ENCODE peak calls at places on chromosome 18, in eight cellular contexts. One of them, this sample, is unnamed.
A peak's percentile ranks its signal among the peaks of the same experiment; 100 is the strongest.

GRCh38 chr18:27278131-27278530 is 93.0 kb upstream of the CHST9 start:
- DNase-seq in breast epithelium: no peak
- DNase-seq in endothelial cell: no peak
- DNase-seq in tibial artery: no peak
- DNase-seq in upper lobe of left lung: no peak
- DNase-seq in RWPE2: no peak
- DNase-seq in Panc1: no peak
- DNase-seq in CD4-positive, alpha-beta T cell: no peak
- DNase-seq in this sample: no peak

GRCh38 chr18:55764382-55764781 is 176.4 kb upstream of the TCF4 start:
- DNase-seq in breast epithelium: no peak
- DNase-seq in endothelial cell: no peak
- DNase-seq in tibial artery: no peak
- DNase-seq in upper lobe of left lung: no peak
- DNase-seq in RWPE2: no peak
- DNase-seq in Panc1: no peak
- DNase-seq in CD4-positive, alpha-beta T cell: no peak
- DNase-seq in this sample: no peak

GRCh38 chr18:63272638-63273037 is 46.9 kb downstream of the BCL2 start:
- DNase-seq in breast epithelium: no peak
- DNase-seq in endothelial cell: no peak
- DNase-seq in tibial artery: no peak
- DNase-seq in upper lobe of left lung: no peak
- DNase-seq in RWPE2: no peak
- DNase-seq in Panc1: no peak
- DNase-seq in CD4-positive, alpha-beta T cell: no peak
- DNase-seq in this sample: no peak

GRCh38 chr18:70044626-70045025 is 97.0 kb upstream of the CD226 start:
- DNase-seq in breast epithelium: no peak
- DNase-seq in endothelial cell: no peak
- DNase-seq in tibial artery: no peak
- DNase-seq in upper lobe of left lung: no peak
- DNase-seq in RWPE2: no peak
- DNase-seq in Panc1: peak; percentile 41
- DNase-seq in CD4-positive, alpha-beta T cell: no peak
- DNase-seq in this sample: no peak

GRCh38 chr18:9615973-9616559 is 1.7 kb upstream of the PPP4R1 start:
- DNase-seq in breast epithelium: no peak
- DNase-seq in endothelial cell: no peak
- DNase-seq in tibial artery: no peak
- DNase-seq in upper lobe of left lung: no peak
- DNase-seq in RWPE2: no peak
- DNase-seq in Panc1: no peak
- DNase-seq in CD4-positive, alpha-beta T cell: no peak
- DNase-seq in this sample: no peak

GRCh38 chr18:57057890-57058289 is 89.0 kb upstream of the BOD1L2 start:
- DNase-seq in breast epithelium: no peak
- DNase-seq in endothelial cell: no peak
- DNase-seq in tibial artery: no peak
- DNase-seq in upper lobe of left lung: no peak
- DNase-seq in RWPE2: no peak
- DNase-seq in Panc1: no peak
- DNase-seq in CD4-positive, alpha-beta T cell: no peak
- DNase-seq in this sample: no peak

GRCh38 chr18:36279001-36279400 is 18.5 kb upstream of the FHOD3 start:
- DNase-seq in breast epithelium: no peak
- DNase-seq in endothelial cell: no peak
- DNase-seq in tibial artery: no peak
- DNase-seq in upper lobe of left lung: no peak
- DNase-seq in RWPE2: no peak
- DNase-seq in Panc1: no peak
- DNase-seq in CD4-positive, alpha-beta T cell: no peak
- DNase-seq in this sample: no peak

GRCh38 chr18:62088146-62088545 is 98.7 kb downstream of the PIGN start:
- DNase-seq in breast epithelium: no peak
- DNase-seq in endothelial cell: no peak
- DNase-seq in tibial artery: no peak
- DNase-seq in upper lobe of left lung: no peak
- DNase-seq in RWPE2: no peak
- DNase-seq in Panc1: no peak
- DNase-seq in CD4-positive, alpha-beta T cell: no peak
- DNase-seq in this sample: no peak

GRCh38 chr18:468841-469796 is 31.4 kb downstream of the COLEC12 start:
- DNase-seq in breast epithelium: no peak
- DNase-seq in endothelial cell: no peak
- DNase-seq in tibial artery: no peak
- DNase-seq in upper lobe of left lung: no peak
- DNase-seq in RWPE2: no peak
- DNase-seq in Panc1: no peak
- DNase-seq in CD4-positive, alpha-beta T cell: no peak
- DNase-seq in this sample: no peak

GRCh38 chr18:49055787-49056186 is 105.0 kb upstream of the SMAD7 start:
- DNase-seq in breast epithelium: no peak
- DNase-seq in endothelial cell: no peak
- DNase-seq in tibial artery: peak; percentile 93
- DNase-seq in upper lobe of left lung: peak; percentile 65
- DNase-seq in RWPE2: no peak
- DNase-seq in Panc1: no peak
- DNase-seq in CD4-positive, alpha-beta T cell: no peak
- DNase-seq in this sample: peak; percentile 94

GRCh38 chr18:54357082-54357659 is 487 bp downstream of the STARD6 start:
- DNase-seq in breast epithelium: no peak
- DNase-seq in endothelial cell: no peak
- DNase-seq in tibial artery: no peak
- DNase-seq in upper lobe of left lung: no peak
- DNase-seq in RWPE2: no peak
- DNase-seq in Panc1: no peak
- DNase-seq in CD4-positive, alpha-beta T cell: no peak
- DNase-seq in this sample: no peak

GRCh38 chr18:22164337-22165048 is 4.9 kb upstream of the GATA6 start:
- DNase-seq in breast epithelium: no peak
- DNase-seq in endothelial cell: no peak
- DNase-seq in tibial artery: no peak
- DNase-seq in upper lobe of left lung: no peak
- DNase-seq in RWPE2: no peak
- DNase-seq in Panc1: no peak
- DNase-seq in CD4-positive, alpha-beta T cell: no peak
- DNase-seq in this sample: no peak

GRCh38 chr18:5058768-5059539 is 138.1 kb downstream of the AKAIN1 start:
- DNase-seq in breast epithelium: no peak
- DNase-seq in endothelial cell: no peak
- DNase-seq in tibial artery: no peak
- DNase-seq in upper lobe of left lung: no peak
- DNase-seq in RWPE2: no peak
- DNase-seq in Panc1: no peak
- DNase-seq in CD4-positive, alpha-beta T cell: no peak
- DNase-seq in this sample: peak; percentile 44

GRCh38 chr18:49017813-49018552 is 67.2 kb upstream of the SMAD7 start:
- DNase-seq in breast epithelium: peak; percentile 17
- DNase-seq in endothelial cell: no peak
- DNase-seq in tibial artery: peak; percentile 58
- DNase-seq in upper lobe of left lung: no peak
- DNase-seq in RWPE2: no peak
- DNase-seq in Panc1: no peak
- DNase-seq in CD4-positive, alpha-beta T cell: no peak
- DNase-seq in this sample: peak; percentile 38

GRCh38 chr18:31511098-31511497 is 13.1 kb downstream of the DSG2 start:
- DNase-seq in breast epithelium: no peak
- DNase-seq in endothelial cell: no peak
- DNase-seq in tibial artery: no peak
- DNase-seq in upper lobe of left lung: no peak
- DNase-seq in RWPE2: no peak
- DNase-seq in Panc1: peak; percentile 2
- DNase-seq in CD4-positive, alpha-beta T cell: no peak
- DNase-seq in this sample: no peak
- TF ChIP-seq CTCF in breast epithelium: no peak
- TF ChIP-seq CTCF in endothelial cell: peak; percentile 27
- TF ChIP-seq CTCF in tibial artery: no peak
- TF ChIP-seq CTCF in upper lobe of left lung: no peak
- TF ChIP-seq CTCF in RWPE2: peak; percentile 26
- TF ChIP-seq CTCF in Panc1: peak; percentile 29
- TF ChIP-seq CTCF in CD4-positive, alpha-beta T cell: no peak
- TF ChIP-seq CTCF in this sample: no peak

GRCh38 chr18:7872569-7872968 is 305.5 kb downstream of the PTPRM start:
- DNase-seq in breast epithelium: no peak
- DNase-seq in endothelial cell: no peak
- DNase-seq in tibial artery: no peak
- DNase-seq in upper lobe of left lung: no peak
- DNase-seq in RWPE2: no peak
- DNase-seq in Panc1: no peak
- DNase-seq in CD4-positive, alpha-beta T cell: no peak
- DNase-seq in this sample: no peak
- TF ChIP-seq CTCF in breast epithelium: no peak
- TF ChIP-seq CTCF in endothelial cell: no peak
- TF ChIP-seq CTCF in tibial artery: no peak
- TF ChIP-seq CTCF in upper lobe of left lung: no peak
- TF ChIP-seq CTCF in RWPE2: peak; percentile 66
- TF ChIP-seq CTCF in Panc1: no peak
- TF ChIP-seq CTCF in CD4-positive, alpha-beta T cell: no peak
- TF ChIP-seq CTCF in this sample: no peak

GRCh38 chr18:12246849-12247808 is 7.0 kb upstream of the CIDEA start:
- DNase-seq in breast epithelium: no peak
- DNase-seq in endothelial cell: peak; percentile 66
- DNase-seq in tibial artery: no peak
- DNase-seq in upper lobe of left lung: no peak
- DNase-seq in RWPE2: no peak
- DNase-seq in Panc1: no peak
- DNase-seq in CD4-positive, alpha-beta T cell: no peak
- DNase-seq in this sample: no peak
- TF ChIP-seq CTCF in breast epithelium: no peak
- TF ChIP-seq CTCF in endothelial cell: peak; percentile 38
- TF ChIP-seq CTCF in tibial artery: no peak
- TF ChIP-seq CTCF in upper lobe of left lung: no peak
- TF ChIP-seq CTCF in RWPE2: peak; percentile 19
- TF ChIP-seq CTCF in Panc1: no peak
- TF ChIP-seq CTCF in CD4-positive, alpha-beta T cell: no peak
- TF ChIP-seq CTCF in this sample: no peak

GRCh38 chr18:11726556-11726955 is 37.5 kb downstream of the GNAL start:
- DNase-seq in breast epithelium: no peak
- DNase-seq in endothelial cell: no peak
- DNase-seq in tibial artery: no peak
- DNase-seq in upper lobe of left lung: no peak
- DNase-seq in RWPE2: no peak
- DNase-seq in Panc1: no peak
- DNase-seq in CD4-positive, alpha-beta T cell: no peak
- DNase-seq in this sample: no peak
- TF ChIP-seq CTCF in breast epithelium: no peak
- TF ChIP-seq CTCF in endothelial cell: no peak
- TF ChIP-seq CTCF in tibial artery: no peak
- TF ChIP-seq CTCF in upper lobe of left lung: no peak
- TF ChIP-seq CTCF in RWPE2: no peak
- TF ChIP-seq CTCF in Panc1: no peak
- TF ChIP-seq CTCF in CD4-positive, alpha-beta T cell: no peak
- TF ChIP-seq CTCF in this sample: no peak

DNA sequence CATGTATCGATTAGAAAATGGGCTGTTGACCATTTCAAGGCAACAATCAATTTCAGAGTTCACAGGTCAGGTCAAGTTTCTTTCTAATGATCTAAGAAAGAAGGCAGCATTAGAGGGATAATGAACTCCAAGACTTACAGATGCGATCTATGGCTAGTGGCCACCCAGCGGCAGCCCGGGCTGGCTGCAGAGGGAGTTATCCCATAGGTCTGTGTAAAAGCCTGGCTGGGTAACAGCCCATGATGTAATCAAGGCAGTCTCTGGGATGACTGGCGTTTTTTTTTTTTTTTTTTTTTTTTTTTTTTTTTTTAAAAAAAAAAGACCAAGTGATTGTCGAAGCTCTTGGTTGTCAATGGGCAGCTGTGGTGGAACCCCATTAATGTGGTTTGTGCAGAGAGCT is 171.1 kb upstream of the SKOR2 start:
- DNase-seq in breast epithelium: no peak
- DNase-seq in endothelial cell: no peak
- DNase-seq in tibial artery: no peak
- DNase-seq in upper lobe of left lung: peak; percentile 45
- DNase-seq in RWPE2: no peak
- DNase-seq in Panc1: no peak
- DNase-seq in CD4-positive, alpha-beta T cell: no peak
- DNase-seq in this sample: no peak
- TF ChIP-seq CTCF in breast epithelium: no peak
- TF ChIP-seq CTCF in endothelial cell: no peak
- TF ChIP-seq CTCF in tibial artery: no peak
- TF ChIP-seq CTCF in upper lobe of left lung: no peak
- TF ChIP-seq CTCF in RWPE2: no peak
- TF ChIP-seq CTCF in Panc1: no peak
- TF ChIP-seq CTCF in CD4-positive, alpha-beta T cell: no peak
- TF ChIP-seq CTCF in this sample: no peak

DNA sequence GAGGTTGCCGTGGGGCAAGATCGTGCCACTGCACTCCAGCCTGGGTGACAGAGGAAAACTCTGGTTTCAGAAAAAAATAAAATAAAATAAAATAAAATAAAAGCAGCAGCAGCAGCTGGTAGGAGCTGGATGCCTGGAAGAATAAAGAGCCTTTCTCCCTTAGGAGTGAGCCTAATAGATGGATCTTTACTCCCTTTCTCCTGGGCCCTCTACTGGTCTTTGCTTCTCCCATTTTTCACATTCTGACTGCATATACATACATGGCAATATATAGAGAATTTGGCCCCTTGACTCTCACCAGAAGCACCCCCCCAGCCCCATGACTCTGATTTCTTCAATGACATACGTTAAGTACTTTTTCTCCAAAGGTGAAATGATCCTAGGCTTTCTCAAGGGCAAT is 9.8 kb upstream of the MALT1 start:
- DNase-seq in breast epithelium: no peak
- DNase-seq in endothelial cell: no peak
- DNase-seq in tibial artery: no peak
- DNase-seq in upper lobe of left lung: no peak
- DNase-seq in RWPE2: no peak
- DNase-seq in Panc1: no peak
- DNase-seq in CD4-positive, alpha-beta T cell: no peak
- DNase-seq in this sample: no peak
- TF ChIP-seq CTCF in breast epithelium: no peak
- TF ChIP-seq CTCF in endothelial cell: no peak
- TF ChIP-seq CTCF in tibial artery: no peak
- TF ChIP-seq CTCF in upper lobe of left lung: no peak
- TF ChIP-seq CTCF in RWPE2: peak; percentile 24
- TF ChIP-seq CTCF in Panc1: peak; percentile 25
- TF ChIP-seq CTCF in CD4-positive, alpha-beta T cell: no peak
- TF ChIP-seq CTCF in this sample: no peak

DNA sequence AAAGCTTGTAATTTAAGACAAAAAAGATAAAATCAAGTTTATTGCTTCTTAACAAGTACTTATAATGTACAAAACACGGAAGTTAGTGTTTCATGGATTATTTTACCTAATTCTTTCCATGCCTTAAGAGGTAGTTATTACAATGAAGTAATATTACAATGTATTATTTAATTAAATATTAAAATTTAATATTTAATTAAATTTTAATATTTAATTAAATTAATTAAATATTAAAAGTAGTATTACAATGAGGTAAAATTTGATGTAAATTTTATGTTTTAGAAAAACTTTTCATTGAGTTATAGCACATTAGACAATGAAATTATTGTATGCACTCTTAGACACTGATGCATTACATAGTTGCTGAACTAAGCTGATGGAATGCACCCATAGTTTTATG is 220.7 kb upstream of the NETO1 start:
- DNase-seq in breast epithelium: no peak
- DNase-seq in endothelial cell: no peak
- DNase-seq in tibial artery: no peak
- DNase-seq in upper lobe of left lung: no peak
- DNase-seq in RWPE2: no peak
- DNase-seq in Panc1: no peak
- DNase-seq in CD4-positive, alpha-beta T cell: no peak
- DNase-seq in this sample: no peak
- TF ChIP-seq CTCF in breast epithelium: no peak
- TF ChIP-seq CTCF in endothelial cell: no peak
- TF ChIP-seq CTCF in tibial artery: no peak
- TF ChIP-seq CTCF in upper lobe of left lung: no peak
- TF ChIP-seq CTCF in RWPE2: no peak
- TF ChIP-seq CTCF in Panc1: no peak
- TF ChIP-seq CTCF in CD4-positive, alpha-beta T cell: no peak
- TF ChIP-seq CTCF in this sample: no peak